ENCODE peak calls at places on chromosomes 11 and 22, in five cellular contexts. O, A, Z, M and K are unnamed samples.

GRCh38 chr22:21726650-21727049 is 8.9 kb downstream of the YPEL1 start:
- DNase-seq in M (no peak), A (peak; percentile 27), O (peak; percentile 8), Z (no peak), K (no peak)

GRCh38 chr11:50247309-50247874 is 214.7 kb downstream of the OR4C45 start:
- DNase-seq in O (no peak), M (no peak), Z (no peak), A (no peak), K (no peak)

GRCh38 chr11:15062631-15063030 is 10.8 kb upstream of the CALCB start:
- DNase-seq in A (no peak), Z (no peak), M (no peak), O (no peak), K (no peak)

GRCh38 chr11:24391165-24391564 is 105.7 kb upstream of the LUZP2 start:
- DNase-seq in A (no peak), M (no peak), Z (no peak), O (no peak), K (no peak)

GRCh38 chr11:79431535-79431934 is 9.3 kb downstream of the TENM4 start:
- DNase-seq in A (no peak), O (no peak), Z (no peak), M (peak; percentile 96), K (no peak)

GRCh38 chr11:824292-824880 is 3.3 kb upstream of the CRACR2B start:
- DNase-seq in A (no peak), M (no peak), Z (no peak), O (no peak), K (peak; percentile 48)

GRCh38 chr11:47357985-47358730 is 5.7 kb upstream of the MYBPC3 start:
- DNase-seq in A (no peak), Z (no peak), O (no peak), M (no peak), K (no peak)

GRCh38 chr11:43735931-43736330 is 55.4 kb downstream of the HSD17B12 start:
- DNase-seq in M (peak; percentile 35), A (no peak), O (no peak), Z (no peak), K (no peak)

GRCh38 chr11:19714387-19715363 is 2.0 kb downstream of the NAV2 start:
- DNase-seq in Z (peak; percentile 90), O (no peak), A (peak; percentile 52), M (peak; percentile 98), K (peak; percentile 49)

GRCh38 chr22:20865869-20866445 is 7.2 kb downstream of the SNAP29 start:
- DNase-seq in O (no peak), Z (no peak), A (no peak), M (no peak), K (no peak)

GRCh38 chr11:67492801-67493547 is 10.1 kb downstream of the AIP start:
- DNase-seq in A (no peak), O (no peak), Z (peak; percentile 75), M (no peak), K (no peak)

GRCh38 chr22:38923463-38924196 is 33.8 kb upstream of the APOBEC3A start:
- DNase-seq in M (peak; percentile 91), O (no peak), Z (peak; percentile 98), A (peak; percentile 76), K (peak; percentile 79)

GRCh38 chr11:93655581-93656255 is 5.8 kb upstream of the CEP295 start:
- DNase-seq in M (no peak), Z (no peak), O (no peak), A (no peak), K (no peak)

GRCh38 chr11:69964247-69964643 is 113.9 kb upstream of the ANO1 start:
- DNase-seq in Z (peak; percentile 7), O (no peak), M (no peak), A (no peak), K (no peak)

GRCh38 chr11:134835561-134835960 is 423.5 kb upstream of the B3GAT1 start:
- DNase-seq in Z (no peak), A (no peak), M (no peak), O (no peak), K (no peak)

GRCh38 chr22:36336246-36337182 is 51.3 kb downstream of the MYH9 start:
- DNase-seq in O (no peak), A (no peak), Z (no peak), M (no peak), K (no peak)

GRCh38 chr22:22786301-22787115 is 101.1 kb upstream of the IGLL5 start:
- DNase-seq in A (no peak), M (no peak), Z (no peak), O (no peak), K (no peak)

GRCh38 chr11:102513869-102514268 is 16.7 kb downstream of the MMP7 start:
- DNase-seq in M (no peak), Z (no peak), O (no peak), A (no peak), K (no peak)

GRCh38 chr11:83823461-83824025 is 537.4 kb upstream of the CCDC90B start:
- DNase-seq in A (no peak), Z (no peak), M (no peak), O (no peak), K (no peak)

GRCh38 chr11:57263351-57263750 is 26.3 kb upstream of the APLNR start:
- DNase-seq in O (no peak), A (no peak), Z (no peak), M (no peak), K (no peak)

GRCh38 chr22:49554741-49555140 is 272.9 kb downstream of the BRD1 start:
- DNase-seq in O (no peak), Z (no peak), A (no peak), M (no peak), K (no peak)

GRCh38 chr11:92397356-92397755 is 172.7 kb downstream of the FAT3 start:
- DNase-seq in M (no peak), O (no peak), A (no peak), Z (no peak), K (no peak)

GRCh38 chr22:37906364-37907008 is 389 bp downstream of the MICALL1 start:
- DNase-seq in M (no peak), O (no peak), Z (no peak), A (peak; percentile 58), K (no peak)

GRCh38 chr22:37484115-37485005 is 1.8 kb downstream of the MFNG start:
- DNase-seq in A (peak; percentile 91), Z (no peak), O (peak; percentile 74), M (no peak), K (no peak)

GRCh38 chr11:86610559-86611341 is 61.7 kb downstream of the ME3 start:
- DNase-seq in A (no peak), Z (no peak), O (no peak), M (peak; percentile 40), K (no peak)

GRCh38 chr22:42236268-42236667 is 34.2 kb downstream of the TCF20 start:
- DNase-seq in O (no peak), M (no peak), Z (no peak), A (no peak), K (no peak)

GRCh38 chr22:30990675-30991074 is 21.6 kb downstream of the TUG1 start:
- DNase-seq in Z (no peak), M (no peak), O (no peak), A (no peak), K (no peak)

GRCh38 chr11:103624708-103625623 is 411.5 kb upstream of the DDI1 start:
- DNase-seq in Z (no peak), M (peak; percentile 98), O (no peak), A (no peak), K (no peak)

GRCh38 chr11:617912-618682 is 2.3 kb upstream of the IRF7 start:
- DNase-seq in Z (no peak), M (no peak), O (no peak), A (no peak), K (no peak)

GRCh38 chr11:78855146-78855545 is 280.5 kb upstream of the NARS2 start:
- DNase-seq in O (no peak), Z (no peak), A (no peak), M (no peak), K (no peak)

GRCh38 chr22:28582806-28583205 is 96.8 kb downstream of the TTC28 start:
- DNase-seq in O (no peak), M (peak; percentile 9), A (no peak), Z (peak; percentile 64), K (no peak)